ENCODE peak calls at places on chromosomes 16 and 17, in five cellular contexts. C is fibroblast of pulmonary artery, K is GM13977, M is cardiac muscle cell, N is osteoblast. F is an unnamed sample.

GRCh38 chr17:44281570-44281969 is 13.6 kb upstream of the SLC4A1 start:
- DNase-seq in C (no peak), K (no peak), M (no peak), N (no peak), F (no peak)

GRCh38 chr16:64362193-64362592 is 759.7 kb downstream of the CDH11 start:
- DNase-seq in C (peak), K (no peak), M (no peak), N (no peak), F (peak)

GRCh38 chr17:63838586-63839184 is 3.8 kb downstream of the SMARCD2 start:
- DNase-seq in C (peak), K (no peak), M (no peak), N (peak), F (peak)

GRCh38 chr16:75506567-75506966 is 11.3 kb upstream of the CHST6 start:
- DNase-seq in C (peak), K (no peak), M (no peak), N (peak), F (peak)

GRCh38 chr17:66987059-66987616 is 22.6 kb downstream of the CACNG4 start:
- DNase-seq in C (no peak), K (no peak), M (no peak), N (peak), F (no peak)

GRCh38 chr17:67276075-67276474 is 31.1 kb upstream of the HELZ start:
- DNase-seq in C (no peak), K (no peak), M (no peak), N (no peak), F (no peak)

GRCh38 chr16:81599034-81599744 is 154.6 kb downstream of the CMIP start:
- DNase-seq in C (no peak), K (no peak), M (no peak), N (peak), F (no peak)

GRCh38 chr17:64775701-64776570 is 113.8 kb upstream of the SMURF2 start:
- DNase-seq in C (no peak), K (no peak), M (no peak), N (peak), F (no peak)

GRCh38 chr16:23274968-23275367 is 27.1 kb upstream of the SCNN1B start:
- DNase-seq in C (no peak), K (no peak), M (no peak), N (no peak), F (no peak)

DNA sequence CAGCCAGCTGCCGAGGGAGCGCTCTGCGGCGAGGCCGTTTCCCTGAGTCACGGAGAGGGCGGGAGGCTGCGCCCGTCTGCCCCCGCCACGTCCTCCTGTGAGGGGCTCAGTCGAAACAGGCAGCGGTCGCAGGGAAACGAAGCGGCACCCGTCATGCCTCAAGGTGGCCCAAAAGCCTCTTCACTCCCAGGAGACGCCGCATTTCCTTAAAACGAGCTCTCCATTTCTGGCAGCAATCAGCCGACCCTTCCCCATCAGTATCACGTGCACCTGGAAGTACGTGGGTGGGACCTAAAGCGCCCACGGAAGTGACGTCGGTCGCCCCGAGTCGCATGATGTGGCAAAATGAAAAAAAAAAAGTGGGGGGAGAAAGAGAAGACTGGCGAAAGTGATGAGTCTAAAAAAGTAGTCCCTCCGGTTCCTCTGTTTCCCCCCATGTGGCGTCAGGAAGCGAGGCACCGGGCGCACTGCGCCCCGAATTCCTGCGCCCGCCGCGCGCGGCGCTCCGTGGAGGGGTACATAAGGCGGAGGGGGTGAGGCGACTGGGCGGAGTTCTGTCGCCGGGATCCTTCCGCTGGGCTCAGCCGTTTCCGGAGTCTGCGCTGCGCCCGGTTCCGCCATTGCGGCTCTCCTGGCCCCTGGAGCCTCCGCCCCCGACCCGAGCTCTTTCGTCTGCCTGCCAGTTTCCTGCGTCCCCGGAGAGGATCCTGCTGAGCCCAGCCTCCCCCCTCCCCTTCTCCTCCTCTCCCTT is at the start of gene CLTC:
- DNase-seq in C (peak), K (peak), M (peak), N (peak), F (peak)
- TF ChIP-seq CTCF in C (no peak), K (no peak), M (no peak), N (no peak), F (no peak)

GRCh38 chr16:3793161-3793576 is 75.8 kb upstream of the TRAP1 start:
- DNase-seq in C (peak), K (no peak), M (peak), N (no peak), F (peak)
- TF ChIP-seq CTCF in C (peak), K (no peak), M (no peak), N (no peak), F (peak)

DNA sequence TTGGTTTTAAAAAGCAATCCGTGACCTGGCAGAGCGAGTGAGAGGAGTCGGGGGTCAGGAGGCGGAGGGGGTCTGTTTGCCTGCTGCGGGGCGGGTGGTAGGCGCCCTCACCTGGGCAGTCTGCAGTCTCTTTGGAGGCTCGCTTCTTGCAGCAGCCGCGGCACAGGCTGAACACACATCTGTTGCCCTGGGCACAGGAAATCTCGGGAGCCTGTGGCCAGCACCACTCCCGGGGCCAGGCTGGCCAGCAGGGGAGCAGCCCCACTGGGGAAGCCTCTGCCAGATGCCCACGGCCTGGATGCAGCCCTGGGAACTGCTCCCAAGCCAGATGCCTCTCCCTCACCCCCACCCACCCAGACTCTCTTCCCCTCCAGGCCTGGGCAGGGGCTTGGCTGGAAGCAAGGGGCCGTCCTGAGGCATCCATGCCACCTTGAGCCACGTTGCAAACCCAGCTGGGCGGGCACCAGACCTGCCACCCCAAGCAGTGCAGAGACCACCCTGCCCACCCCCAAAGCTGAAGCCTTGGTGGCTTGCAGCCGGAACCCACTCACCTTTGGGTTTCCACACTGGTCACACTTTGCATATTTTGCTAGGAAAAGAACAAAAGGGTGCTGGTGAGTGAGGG is 6.6 kb downstream of the GPS1 start:
- DNase-seq in C (no peak), K (no peak), M (no peak), N (peak), F (no peak)
- TF ChIP-seq CTCF in C (no peak), K (no peak), M (no peak), N (no peak), F (no peak)

GRCh38 chr17:5817475-5818395 is 233.4 kb upstream of the NLRP1 start:
- DNase-seq in C (no peak), K (no peak), M (no peak), N (no peak), F (no peak)
- TF ChIP-seq CTCF in C (no peak), K (no peak), M (no peak), N (no peak), F (no peak)

GRCh38 chr17:1414634-1415033 is 14.6 kb upstream of the YWHAE start:
- DNase-seq in C (no peak), K (no peak), M (no peak), N (no peak), F (no peak)
- TF ChIP-seq CTCF in C (no peak), K (no peak), M (no peak), N (no peak), F (no peak)

GRCh38 chr17:58270476-58271290 is 10.1 kb downstream of the MPO start:
- DNase-seq in C (no peak), K (no peak), M (no peak), N (peak), F (no peak)
- TF ChIP-seq CTCF in C (no peak), K (no peak), M (peak), N (no peak), F (peak)

F was measured in fibroblast of the aortic adventitia.